ENCODE peak calls at places on chromosomes 2 and 18, in ten cellular contexts. W is IMR-90, N is A673, M is neural progenitor cell, G is NCI-H446 treated with DMSO at 0.1 percent for 48 hours, F is H54, X is kidney tubule cell, I is cardiac fibroblast, U is fibroblast of lung, H is NCI-H1105 treated with DMSO at 0.1 percent for 48 hours. A is an unnamed sample.

GRCh38 chr2:56014075-56014730 is 90.6 kb upstream of the EFEMP1 start:
- DNase-seq in N (peak), F (no peak), I (peak), W (no peak), X (no peak), U (no peak), H (no peak), G (peak), M (peak), A (peak)

GRCh38 chr2:181126311-181126710 is 145.9 kb downstream of the UBE2E3 start:
- DNase-seq in X (no peak), U (no peak), I (no peak), W (no peak), N (no peak), H (no peak), F (no peak), M (no peak), G (no peak), A (no peak)

GRCh38 chr2:130845507-130846085 is 8.9 kb downstream of the ARHGEF4 start:
- DNase-seq in X (no peak), F (peak), I (no peak), M (no peak), G (no peak), N (no peak), U (peak), H (no peak), W (peak), A (no peak)

GRCh38 chr2:150567771-150568278 is 80.4 kb upstream of the RND3 start:
- DNase-seq in H (no peak), N (no peak), M (no peak), W (peak), X (no peak), U (peak), F (no peak), I (peak), G (no peak), A (no peak)

GRCh38 chr2:216118474-216118873 is 9.3 kb downstream of the XRCC5 start:
- DNase-seq in G (no peak), N (no peak), M (no peak), H (no peak), U (no peak), F (no peak), I (no peak), W (peak), X (no peak), A (no peak)

GRCh38 chr2:209469481-209469880 is 45.6 kb downstream of the MAP2 start:
- DNase-seq in G (no peak), X (no peak), N (no peak), I (no peak), F (no peak), H (no peak), M (no peak), U (no peak), W (no peak), A (no peak)

GRCh38 chr18:28125051-28125450 is 51.9 kb downstream of the CDH2 start:
- DNase-seq in W (no peak), G (no peak), F (no peak), M (no peak), X (no peak), U (no peak), I (peak), H (no peak), N (no peak), A (no peak)

GRCh38 chr2:126634273-126634861 is 21.6 kb upstream of the GYPC start:
- DNase-seq in U (peak), I (no peak), N (peak), M (peak), G (no peak), F (no peak), X (peak), W (peak), H (no peak), A (no peak)

GRCh38 chr2:30366199-30366691 is 80.8 kb upstream of the LCLAT1 start:
- DNase-seq in H (no peak), X (peak), G (no peak), M (no peak), F (no peak), I (no peak), N (no peak), U (peak), W (peak), A (no peak)

GRCh38 chr18:79975043-79975442 is 10.6 kb downstream of the HSBP1L1 start:
- DNase-seq in N (no peak), I (no peak), X (no peak), G (no peak), H (no peak), M (no peak), F (no peak), W (no peak), U (no peak), A (no peak)

GRCh38 chr2:19868705-19869550 is 32.9 kb downstream of the TTC32 start:
- DNase-seq in I (peak), M (peak), U (peak), H (no peak), N (peak), X (peak), G (no peak), F (no peak), W (no peak), A (peak)

GRCh38 chr2:203786912-203787311 is 80.5 kb downstream of the CD28 start:
- DNase-seq in H (peak), W (peak), X (no peak), I (peak), N (peak), F (no peak), G (no peak), M (no peak), U (peak), A (peak)

GRCh38 chr18:45677408-45677807 is 46.6 kb upstream of the SLC14A1 start:
- DNase-seq in N (no peak), W (no peak), U (no peak), M (no peak), X (no peak), G (peak), I (no peak), H (no peak), F (no peak), A (no peak)

GRCh38 chr2:227117852-227118251 is 46.2 kb downstream of the COL4A4 start:
- DNase-seq in N (no peak), U (no peak), M (no peak), G (no peak), I (no peak), W (no peak), F (no peak), H (no peak), X (no peak), A (no peak)

GRCh38 chr2:42624047-42624446 is 55.6 kb downstream of the MTA3 start:
- DNase-seq in F (no peak), M (no peak), U (no peak), W (no peak), H (no peak), G (no peak), X (no peak), N (no peak), I (no peak), A (no peak)

GRCh38 chr2:216031960-216032689 is 18.8 kb upstream of the MREG start:
- DNase-seq in W (peak), I (peak), X (peak), G (no peak), N (peak), M (no peak), F (no peak), H (no peak), U (peak), A (peak)

GRCh38 chr2:214069254-214069653 is 341.6 kb upstream of the VWC2L start:
- DNase-seq in M (no peak), X (peak), G (peak), U (peak), W (peak), H (no peak), I (peak), F (peak), N (peak), A (no peak)

GRCh38 chr2:203739351-203739750 is 32.9 kb downstream of the CD28 start:
- DNase-seq in M (no peak), X (no peak), G (no peak), I (no peak), U (no peak), N (no peak), W (no peak), H (no peak), F (no peak), A (no peak)

GRCh38 chr18:48952287-48953095 is 1.7 kb upstream of the SMAD7 start:
- DNase-seq in U (peak), X (peak), W (peak), I (peak), G (no peak), M (peak), N (peak), F (peak), H (peak), A (peak)